ENCODE peak calls at places on chromosomes 16 and 17, in six cellular contexts. One of them, this sample, is unnamed.

GRCh38 chr17:74453665-74454196 is 12.7 kb upstream of the CD300A start:
- DNase-seq in omental fat pad: no peak
- DNase-seq in NAMALWA: peak
- DNase-seq in dorsolateral prefrontal cortex: no peak
- DNase-seq in cardiac septum: no peak
- DNase-seq in HepG2: no peak
- DNase-seq in this sample: peak

GRCh38 chr17:3003401-3004149 is 59.8 kb downstream of the OR1D5 start:
- DNase-seq in omental fat pad: no peak
- DNase-seq in NAMALWA: peak
- DNase-seq in dorsolateral prefrontal cortex: peak
- DNase-seq in cardiac septum: peak
- DNase-seq in HepG2: no peak
- DNase-seq in this sample: peak

GRCh38 chr17:32859857-32860525 is 16.9 kb downstream of the MYO1D start:
- DNase-seq in omental fat pad: no peak
- DNase-seq in NAMALWA: no peak
- DNase-seq in dorsolateral prefrontal cortex: no peak
- DNase-seq in cardiac septum: no peak
- DNase-seq in HepG2: no peak
- DNase-seq in this sample: peak

GRCh38 chr16:10750793-10751192 is 7.2 kb downstream of the NUBP1 start:
- DNase-seq in omental fat pad: no peak
- DNase-seq in NAMALWA: no peak
- DNase-seq in dorsolateral prefrontal cortex: no peak
- DNase-seq in cardiac septum: no peak
- DNase-seq in HepG2: no peak
- DNase-seq in this sample: no peak

GRCh38 chr17:41107941-41108445 is 2.8 kb downstream of the KRTAP4-9 start:
- DNase-seq in omental fat pad: no peak
- DNase-seq in NAMALWA: no peak
- DNase-seq in dorsolateral prefrontal cortex: no peak
- DNase-seq in cardiac septum: no peak
- DNase-seq in HepG2: no peak
- DNase-seq in this sample: no peak

GRCh38 chr16:2779978-2780898 is 3.2 kb upstream of the ELOB start:
- DNase-seq in omental fat pad: peak
- DNase-seq in NAMALWA: no peak
- DNase-seq in dorsolateral prefrontal cortex: no peak
- DNase-seq in cardiac septum: peak
- DNase-seq in HepG2: no peak
- DNase-seq in this sample: no peak

GRCh38 chr17:36544320-36545092 is at the start of gene GGNBP2:
- DNase-seq in omental fat pad: peak
- DNase-seq in NAMALWA: peak
- DNase-seq in dorsolateral prefrontal cortex: peak
- DNase-seq in cardiac septum: peak
- DNase-seq in HepG2: peak
- DNase-seq in this sample: peak

GRCh38 chr17:39264119-39264518 is 38.4 kb upstream of the STAC2 start:
- DNase-seq in omental fat pad: no peak
- DNase-seq in NAMALWA: no peak
- DNase-seq in dorsolateral prefrontal cortex: no peak
- DNase-seq in cardiac septum: no peak
- DNase-seq in HepG2: no peak
- DNase-seq in this sample: no peak

GRCh38 chr16:67934306-67935095 is 2.1 kb downstream of the PSMB10 start:
- DNase-seq in omental fat pad: no peak
- DNase-seq in NAMALWA: no peak
- DNase-seq in dorsolateral prefrontal cortex: no peak
- DNase-seq in cardiac septum: no peak
- DNase-seq in HepG2: no peak
- DNase-seq in this sample: no peak

GRCh38 chr17:49513616-49514373 is 18.7 kb downstream of the NGFR start:
- DNase-seq in omental fat pad: no peak
- DNase-seq in NAMALWA: no peak
- DNase-seq in dorsolateral prefrontal cortex: no peak
- DNase-seq in cardiac septum: peak
- DNase-seq in HepG2: no peak
- DNase-seq in this sample: no peak

GRCh38 chr17:8117980-8118768 is at the start of gene ALOXE3:
- DNase-seq in omental fat pad: no peak
- DNase-seq in NAMALWA: no peak
- DNase-seq in dorsolateral prefrontal cortex: no peak
- DNase-seq in cardiac septum: no peak
- DNase-seq in HepG2: peak
- DNase-seq in this sample: no peak

GRCh38 chr16:7577588-7577987 is 244.9 kb downstream of the RBFOX1 start:
- DNase-seq in omental fat pad: no peak
- DNase-seq in NAMALWA: no peak
- DNase-seq in dorsolateral prefrontal cortex: no peak
- DNase-seq in cardiac septum: no peak
- DNase-seq in HepG2: no peak
- DNase-seq in this sample: no peak

GRCh38 chr16:88316941-88317618 is 65.7 kb upstream of the ZNF469 start:
- DNase-seq in omental fat pad: no peak
- DNase-seq in NAMALWA: no peak
- DNase-seq in dorsolateral prefrontal cortex: no peak
- DNase-seq in cardiac septum: no peak
- DNase-seq in HepG2: no peak
- DNase-seq in this sample: no peak

GRCh38 chr17:38419508-38419981 is 8.7 kb upstream of the ARHGAP23 start:
- DNase-seq in omental fat pad: no peak
- DNase-seq in NAMALWA: peak
- DNase-seq in dorsolateral prefrontal cortex: no peak
- DNase-seq in cardiac septum: no peak
- DNase-seq in HepG2: no peak
- DNase-seq in this sample: no peak

GRCh38 chr17:1995321-1996242 is 29.6 kb downstream of the RTN4RL1 start:
- DNase-seq in omental fat pad: no peak
- DNase-seq in NAMALWA: no peak
- DNase-seq in dorsolateral prefrontal cortex: no peak
- DNase-seq in cardiac septum: no peak
- DNase-seq in HepG2: peak
- DNase-seq in this sample: no peak

GRCh38 chr16:19377864-19378263 is 39.8 kb upstream of the TMC5 start:
- DNase-seq in omental fat pad: no peak
- DNase-seq in NAMALWA: peak
- DNase-seq in dorsolateral prefrontal cortex: no peak
- DNase-seq in cardiac septum: no peak
- DNase-seq in HepG2: no peak
- DNase-seq in this sample: peak

GRCh38 chr17:9274119-9274445 is 252.8 kb downstream of the NTN1 start:
- DNase-seq in omental fat pad: no peak
- DNase-seq in NAMALWA: no peak
- DNase-seq in dorsolateral prefrontal cortex: no peak
- DNase-seq in cardiac septum: no peak
- DNase-seq in HepG2: no peak
- DNase-seq in this sample: no peak

GRCh38 chr17:83136156-83136555 is 56.7 kb downstream of the METRNL start:
- DNase-seq in omental fat pad: no peak
- DNase-seq in NAMALWA: no peak
- DNase-seq in dorsolateral prefrontal cortex: no peak
- DNase-seq in cardiac septum: peak
- DNase-seq in HepG2: no peak
- DNase-seq in this sample: no peak

GRCh38 chr17:61486135-61487120 is 34.2 kb downstream of the TBX4 start:
- DNase-seq in omental fat pad: no peak
- DNase-seq in NAMALWA: no peak
- DNase-seq in dorsolateral prefrontal cortex: no peak
- DNase-seq in cardiac septum: no peak
- DNase-seq in HepG2: no peak
- DNase-seq in this sample: no peak

GRCh38 chr17:48997103-48997826 is at the start of gene IGF2BP1:
- DNase-seq in omental fat pad: no peak
- DNase-seq in NAMALWA: peak
- DNase-seq in dorsolateral prefrontal cortex: no peak
- DNase-seq in cardiac septum: no peak
- DNase-seq in HepG2: peak
- DNase-seq in this sample: peak

GRCh38 chr16:57357330-57358151 is 1.0 kb upstream of the CCL22 start:
- DNase-seq in omental fat pad: no peak
- DNase-seq in NAMALWA: no peak
- DNase-seq in dorsolateral prefrontal cortex: no peak
- DNase-seq in cardiac septum: peak
- DNase-seq in HepG2: peak
- DNase-seq in this sample: peak

GRCh38 chr17:5260542-5260941 is 21.5 kb upstream of the RABEP1 start:
- DNase-seq in omental fat pad: no peak
- DNase-seq in NAMALWA: no peak
- DNase-seq in dorsolateral prefrontal cortex: no peak
- DNase-seq in cardiac septum: no peak
- DNase-seq in HepG2: no peak
- DNase-seq in this sample: no peak

This sample was measured in GM12865.